ENCODE peak calls at places on chromosomes 5 and 9, in eight cellular contexts. One of them, this sample, is unnamed.

GRCh38 chr9:94974154-94974860 is 247.8 kb downstream of the AOPEP start:
- DNase-seq in DMS79 treated with DMSO at 0.1 percent for 48 hours: no peak
- DNase-seq in endothelial cell: no peak
- DNase-seq in AG08396: no peak
- DNase-seq in MM.1S: no peak
- DNase-seq in IMR-90: no peak
- DNase-seq in EL: no peak
- DNase-seq in aorta: no peak
- DNase-seq in this sample: peak

GRCh38 chr5:76813982-76814562 is 4.8 kb upstream of the F2RL1 start:
- DNase-seq in DMS79 treated with DMSO at 0.1 percent for 48 hours: no peak
- DNase-seq in endothelial cell: no peak
- DNase-seq in AG08396: peak
- DNase-seq in MM.1S: no peak
- DNase-seq in IMR-90: peak
- DNase-seq in EL: peak
- DNase-seq in aorta: no peak
- DNase-seq in this sample: peak

GRCh38 chr5:115735108-115735998 is 81.1 kb downstream of the CDO1 start:
- DNase-seq in DMS79 treated with DMSO at 0.1 percent for 48 hours: peak
- DNase-seq in endothelial cell: no peak
- DNase-seq in AG08396: no peak
- DNase-seq in MM.1S: no peak
- DNase-seq in IMR-90: no peak
- DNase-seq in EL: no peak
- DNase-seq in aorta: no peak
- DNase-seq in this sample: no peak

GRCh38 chr5:83430130-83431010 is 41.2 kb upstream of the VCAN start:
- DNase-seq in DMS79 treated with DMSO at 0.1 percent for 48 hours: no peak
- DNase-seq in endothelial cell: peak
- DNase-seq in AG08396: peak
- DNase-seq in MM.1S: peak
- DNase-seq in IMR-90: peak
- DNase-seq in EL: peak
- DNase-seq in aorta: no peak
- DNase-seq in this sample: peak

GRCh38 chr9:101087426-101087825 is 58.9 kb downstream of the PLPPR1 start:
- DNase-seq in DMS79 treated with DMSO at 0.1 percent for 48 hours: no peak
- DNase-seq in endothelial cell: no peak
- DNase-seq in AG08396: no peak
- DNase-seq in MM.1S: peak
- DNase-seq in IMR-90: no peak
- DNase-seq in EL: no peak
- DNase-seq in aorta: no peak
- DNase-seq in this sample: no peak

GRCh38 chr5:179223528-179223927 is 121.7 kb downstream of the ADAMTS2 start:
- DNase-seq in DMS79 treated with DMSO at 0.1 percent for 48 hours: no peak
- DNase-seq in endothelial cell: no peak
- DNase-seq in AG08396: no peak
- DNase-seq in MM.1S: no peak
- DNase-seq in IMR-90: no peak
- DNase-seq in EL: no peak
- DNase-seq in aorta: no peak
- DNase-seq in this sample: no peak

GRCh38 chr9:129111762-129112151 is 542 bp downstream of the PTPA start:
- DNase-seq in DMS79 treated with DMSO at 0.1 percent for 48 hours: peak
- DNase-seq in endothelial cell: no peak
- DNase-seq in AG08396: peak
- DNase-seq in MM.1S: peak
- DNase-seq in IMR-90: peak
- DNase-seq in EL: peak
- DNase-seq in aorta: peak
- DNase-seq in this sample: peak

GRCh38 chr9:113431181-113431580 is 20.6 kb downstream of the C9orf43 start:
- DNase-seq in DMS79 treated with DMSO at 0.1 percent for 48 hours: no peak
- DNase-seq in endothelial cell: no peak
- DNase-seq in AG08396: no peak
- DNase-seq in MM.1S: no peak
- DNase-seq in IMR-90: no peak
- DNase-seq in EL: no peak
- DNase-seq in aorta: no peak
- DNase-seq in this sample: no peak

GRCh38 chr5:64364426-64364825 is 141.4 kb upstream of the RGS7BP start:
- DNase-seq in DMS79 treated with DMSO at 0.1 percent for 48 hours: no peak
- DNase-seq in endothelial cell: no peak
- DNase-seq in AG08396: no peak
- DNase-seq in MM.1S: no peak
- DNase-seq in IMR-90: no peak
- DNase-seq in EL: no peak
- DNase-seq in aorta: no peak
- DNase-seq in this sample: no peak

This sample was measured in AG20443.